ENCODE peak calls at places on chromosomes 5 and 9, in four cellular contexts. S, X, R and A are unnamed samples.
A peak's percentile ranks its signal among the peaks of the same experiment; 100 is the strongest.

GRCh38 chr5:176748073-176748966 is 62.0 kb upstream of the UNC5A start:
- DNase-seq in S (no peak), R (no peak), X (no peak), A (no peak)

GRCh38 chr5:111271885-111272284 is 47.7 kb downstream of the CAMK4 start:
- DNase-seq in X (no peak), R (no peak), S (no peak), A (no peak)

GRCh38 chr5:167671176-167671575 is 620.3 kb upstream of the WWC1 start:
- DNase-seq in R (no peak), S (peak; percentile 71), X (no peak), A (no peak)

GRCh38 chr5:138760448-138761110 is 7.4 kb downstream of the CTNNA1 start:
- DNase-seq in X (no peak), R (no peak), S (peak; percentile 29), A (no peak)

GRCh38 chr5:54703568-54704255 is 186.2 kb downstream of the SNX18 start:
- DNase-seq in X (no peak), R (no peak), S (no peak), A (no peak)

GRCh38 chr5:90408571-90409317 is 812 bp downstream of the CETN3 start:
- DNase-seq in R (no peak), X (no peak), S (no peak), A (no peak)

GRCh38 chr9:77816641-77817341 is 168.7 kb upstream of the GNA14 start:
- DNase-seq in X (no peak), R (no peak), S (peak; percentile 47), A (no peak)

GRCh38 chr9:82356131-82356530 is 367.6 kb downstream of the SPATA31D1 start:
- DNase-seq in S (no peak), X (no peak), R (no peak), A (no peak)

GRCh38 chr9:99590879-99591278 is 230.8 kb upstream of the NR4A3 start:
- DNase-seq in X (no peak), S (no peak), R (no peak), A (no peak)

GRCh38 chr5:160185954-160186353 is 43.4 kb upstream of the FABP6 start:
- DNase-seq in S (no peak), R (no peak), X (no peak), A (no peak)

GRCh38 chr9:90142580-90142979 is 500.0 kb downstream of the DIRAS2 start:
- DNase-seq in X (no peak), S (peak; percentile 25), R (no peak), A (peak; percentile 65)

GRCh38 chr9:10232352-10232930 is 380.4 kb downstream of the PTPRD start:
- DNase-seq in R (no peak), X (no peak), S (peak; percentile 1), A (peak; percentile 11)

GRCh38 chr5:107213025-107213424 is 457.7 kb downstream of the EFNA5 start:
- DNase-seq in X (no peak), R (no peak), S (no peak), A (peak; percentile 37)

GRCh38 chr9:19992556-19992955 is 203.7 kb upstream of the SLC24A2 start:
- DNase-seq in X (no peak), R (no peak), S (peak; percentile 75), A (no peak)

GRCh38 chr9:36036780-36037579 is at the start of gene RECK:
- DNase-seq in S (peak; percentile 84), R (peak; percentile 65), X (peak; percentile 93), A (peak; percentile 92)

GRCh38 chr9:135294826-135295225 is 184.8 kb upstream of the PPP1R26 start:
- DNase-seq in X (peak; percentile 31), R (no peak), S (no peak), A (no peak)

GRCh38 chr9:131598121-131598520 is 52.8 kb downstream of the PRRT1B start:
- DNase-seq in S (no peak), R (no peak), X (no peak), A (no peak)

GRCh38 chr9:99139868-99140267 is 35.0 kb downstream of the TGFBR1 start:
- DNase-seq in S (no peak), X (no peak), R (no peak), A (no peak)

GRCh38 chr5:142982821-142983200 is 212.6 kb downstream of the ARHGAP26 start:
- DNase-seq in S (no peak), R (no peak), X (peak; percentile 65), A (peak; percentile 65)

GRCh38 chr5:180718810-180719453 is 20.9 kb downstream of the OR2Y1 start:
- DNase-seq in S (peak; percentile 31), X (no peak), R (no peak), A (peak; percentile 52)

GRCh38 chr5:5140051-5141010 is at the start of gene ADAMTS16:
- DNase-seq in S (no peak), X (peak; percentile 74), R (no peak), A (peak; percentile 33)

GRCh38 chr5:96093340-96093739 is 131.7 kb upstream of the ELL2 start:
- DNase-seq in R (no peak), X (no peak), S (no peak), A (no peak)
- H3K27ac ChIP-seq in R (no peak overlapping the region), X (no peak overlapping the region), S (no peak overlapping the region), A (no peak overlapping the region)

GRCh38 chr5:6719417-6719816 is 6.2 kb downstream of the TENT4A start:
- DNase-seq in X (no peak), R (no peak), S (no peak), A (no peak)

GRCh38 chr5:6722015-6722414 is 8.8 kb downstream of the TENT4A start:
- DNase-seq in R (no peak), X (no peak), S (peak; percentile 23), A (no peak)

GRCh38 chr5:6721442-6721841 is 8.2 kb downstream of the TENT4A start:
- DNase-seq in S (no peak), X (no peak), R (no peak), A (no peak)

GRCh38 chr5:6719896-6720560 is 6.8 kb downstream of the TENT4A start:
- DNase-seq in S (peak; percentile 30), R (no peak), X (no peak), A (peak; percentile 25)

DNA sequence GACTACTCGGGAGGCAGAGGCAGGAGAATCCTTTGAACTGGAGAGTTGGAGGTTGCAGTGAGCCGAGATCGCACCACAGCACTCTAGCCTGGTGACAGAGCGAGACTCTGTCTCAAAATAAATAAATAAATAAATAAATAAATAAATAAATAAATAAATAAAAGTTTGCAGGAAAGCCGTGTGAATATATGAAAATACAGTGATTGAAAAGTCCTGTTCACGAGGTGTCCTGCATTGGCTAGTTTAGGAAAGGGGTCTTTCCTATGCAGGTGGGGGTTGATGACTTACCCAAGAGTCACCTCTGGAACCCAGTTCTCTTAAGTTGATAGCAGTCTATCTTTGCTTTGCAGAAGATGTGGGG is 7.3 kb downstream of the TENT4A start:
- DNase-seq in X (no peak), R (no peak), S (no peak), A (no peak)
- H3K56ac ChIP-seq in X (no peak overlapping the region), R (no peak overlapping the region), S (no peak overlapping the region), A (no peak overlapping the region)

GRCh38 chr5:72067682-72068470 is 39.4 kb upstream of the MAP1B start:
- DNase-seq in X (no peak), S (peak; percentile 85), R (no peak), A (peak; percentile 75)
- H3K27ac ChIP-seq in X (no peak overlapping the region), S (peak overlapping the region; percentile 83), R (no peak overlapping the region), A (peak overlapping the region; percentile 19)

GRCh38 chr9:95513722-95514121 is 3.0 kb downstream of the PTCH1 start:
- DNase-seq in S (no peak), X (no peak), R (no peak), A (peak; percentile 19)

GRCh38 chr9:95516221-95516735 is 493 bp downstream of the PTCH1 start:
- DNase-seq in R (no peak), X (no peak), S (no peak), A (no peak)

GRCh38 chr9:95516736-95517558 is at the start of gene PTCH1:
- DNase-seq in S (peak; percentile 52), X (peak; percentile 70), R (no peak), A (peak; percentile 69)

GRCh38 chr9:95514402-95514801 is 2.4 kb downstream of the PTCH1 start:
- DNase-seq in R (no peak), S (no peak), X (no peak), A (no peak)

GRCh38 chr9:95515272-95516113 is 1.3 kb downstream of the PTCH1 start:
- DNase-seq in R (no peak), X (peak; percentile 60), S (no peak), A (peak; percentile 55)
- H3K56ac ChIP-seq in R (no peak overlapping the region), X (no peak overlapping the region), S (no peak overlapping the region), A (peak overlapping the region; percentile 74)

DNA sequence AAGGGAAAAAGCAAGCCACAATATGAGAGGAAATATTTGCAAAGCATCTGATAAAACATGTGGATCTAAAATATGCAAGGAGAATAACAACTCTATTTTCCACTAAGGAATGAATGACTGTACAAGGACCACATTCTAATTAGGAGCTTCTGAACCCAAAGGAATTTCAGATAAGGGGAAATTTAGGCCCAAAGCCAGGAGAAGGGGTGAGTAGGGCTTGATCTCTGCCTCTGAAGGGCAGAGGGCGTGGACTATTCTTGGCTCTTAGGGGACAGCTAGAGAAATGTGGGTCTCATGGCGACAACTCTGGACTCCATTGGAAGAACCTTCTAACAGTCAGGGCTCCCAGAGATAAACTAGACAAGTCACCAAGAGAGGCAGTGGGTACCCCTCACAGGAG is 132.7 kb upstream of the GABRP start:
- DNase-seq in X (no peak), R (no peak), S (no peak), A (no peak)
- H3K27ac ChIP-seq in X (no peak overlapping the region), R (no peak overlapping the region), S (no peak overlapping the region), A (no peak overlapping the region)

GRCh38 chr9:123753669-123754307 is 176.1 kb downstream of the DENND1A start:
- DNase-seq in R (no peak), S (no peak), X (no peak), A (no peak)
- H3K56ac ChIP-seq in R (no peak overlapping the region), S (no peak overlapping the region), X (no peak overlapping the region), A (no peak overlapping the region)

GRCh38 chr5:34585601-34586104 is 70.5 kb upstream of the RAI14 start:
- DNase-seq in R (no peak), X (no peak), S (peak; percentile 77), A (no peak)

GRCh38 chr5:34580983-34581382 is 75.1 kb upstream of the RAI14 start:
- DNase-seq in S (no peak), X (no peak), R (no peak), A (no peak)

GRCh38 chr5:34584165-34584564 is 72.0 kb upstream of the RAI14 start:
- DNase-seq in S (no peak), R (no peak), X (no peak), A (no peak)

GRCh38 chr5:34582364-34582763 is 73.8 kb upstream of the RAI14 start:
- DNase-seq in X (no peak), S (no peak), R (no peak), A (peak; percentile 50)

GRCh38 chr5:34583167-34583566 is 73.0 kb upstream of the RAI14 start:
- DNase-seq in X (no peak), S (no peak), R (no peak), A (no peak)
- H3K27ac ChIP-seq in X (no peak overlapping the region), S (no peak overlapping the region), R (no peak overlapping the region), A (no peak overlapping the region)